ENCODE peak calls at places on chromosomes 1 and 21, in seven cellular contexts. E is hypothalamus; L is stimulated activated effector memory CD8-positive, alpha-beta T cell treated with anti-CD3 and anti-CD28 coated beads, Interleukin-12 subunit alpha, Interleukin-12 subunit beta, amount 100 ng/mL, for 72 hours; H is activated T-helper 1 cell treated with anti-CD3 and anti-CD28 coated beads, Interleukin-12 subunit alpha, Interleukin-12 subunit beta, Interleukin-2, Interleukin-4 antibody, amounts not matched to agents 30 ng/mL and 10 ng/mL and 1 ng/mL, durations not matched to agents 14 hours and 24 hours and 36 hours; Z is activated gamma-delta T cell treated with Interleukin-2 at 50 U/mL for 16 hours; G is naive B cell; I is central memory CD4-positive, alpha-beta T cell. D is an unnamed sample.

GRCh38 chr21:41377715-41378114 is 15.9 kb downstream of the MX2 start:
- DNase-seq in E (no peak), L (no peak), H (no peak), Z (no peak), G (no peak), I (no peak), D (no peak)

GRCh38 chr1:11550664-11551283 is 71.8 kb downstream of the DISP3 start:
- DNase-seq in E (peak; percentile 38), L (no peak), H (peak; percentile 20), Z (no peak), G (no peak), I (no peak), D (peak; percentile 39)

GRCh38 chr1:47226121-47226977 is 5.7 kb downstream of the TAL1 start:
- DNase-seq in E (no peak), L (no peak), H (no peak), Z (no peak), G (no peak), I (no peak), D (no peak)

GRCh38 chr1:214316597-214316996 is 35.6 kb downstream of the SMYD2 start:
- DNase-seq in E (no peak), L (no peak), H (no peak), Z (no peak), G (no peak), I (no peak), D (no peak)

GRCh38 chr1:192740214-192740613 is 68.6 kb upstream of the RGS2 start:
- DNase-seq in E (no peak), L (no peak), H (no peak), Z (no peak), G (no peak), I (no peak), D (no peak)

GRCh38 chr1:100353073-100353801 is 931 bp downstream of the CDC14A start:
- DNase-seq in E (peak; percentile 61), L (peak; percentile 78), H (peak; percentile 29), Z (peak; percentile 25), G (peak; percentile 60), I (peak; percentile 34), D (no peak)

GRCh38 chr1:212430416-212430815 is 2.3 kb upstream of the NENF start:
- DNase-seq in E (no peak), L (no peak), H (no peak), Z (no peak), G (no peak), I (no peak), D (no peak)

GRCh38 chr21:33901421-33902288 is 13.9 kb downstream of the ATP5PO start:
- DNase-seq in E (peak; percentile 12), L (no peak), H (no peak), Z (no peak), G (no peak), I (no peak), D (no peak)

GRCh38 chr1:94980049-94980908 is 53.4 kb upstream of the CNN3 start:
- DNase-seq in E (no peak), L (no peak), H (no peak), Z (no peak), G (no peak), I (no peak), D (no peak)

GRCh38 chr1:200275816-200276453 is 133.9 kb downstream of the ZNF281 start:
- DNase-seq in E (no peak), L (no peak), H (no peak), Z (no peak), G (no peak), I (no peak), D (no peak)